ENCODE peak calls at places on chromosomes 11 and 22, in eight cellular contexts. One of them, this sample, is unnamed.
A peak's percentile ranks its signal among the peaks of the same experiment; 100 is the strongest.

GRCh38 chr11:62108017-62108750 is 15.6 kb upstream of the INCENP start:
- DNase-seq in activated CD4-positive, alpha-beta T cell treated with anti-CD3 and anti-CD28 coated beads, Interleukin-2, amount 10 ng/mL, durations not matched to agents 7 days and 5 days: peak; percentile 66
- DNase-seq in EL: peak; percentile 64
- DNase-seq in prostate gland: peak; percentile 49
- DNase-seq in amygdala: no peak
- DNase-seq in AG20443: peak; percentile 51
- DNase-seq in GM20000: peak; percentile 63
- DNase-seq in astrocyte of the spinal cord: peak; percentile 74
- DNase-seq in this sample: peak; percentile 57

GRCh38 chr11:73577496-73577917 is 20.4 kb downstream of the FAM168A start:
- DNase-seq in AG20443: peak; percentile 39
- DNase-seq in astrocyte of the spinal cord: peak; percentile 60
- DNase-seq in prostate gland: no peak
- DNase-seq in activated CD4-positive, alpha-beta T cell treated with anti-CD3 and anti-CD28 coated beads, Interleukin-2, amount 10 ng/mL, durations not matched to agents 7 days and 5 days: peak; percentile 16
- DNase-seq in GM20000: peak; percentile 58
- DNase-seq in amygdala: no peak
- DNase-seq in EL: peak; percentile 67
- DNase-seq in this sample: no peak

GRCh38 chr11:96486890-96487633 is 97.2 kb downstream of the JRKL start:
- DNase-seq in activated CD4-positive, alpha-beta T cell treated with anti-CD3 and anti-CD28 coated beads, Interleukin-2, amount 10 ng/mL, durations not matched to agents 7 days and 5 days: no peak
- DNase-seq in astrocyte of the spinal cord: peak; percentile 58
- DNase-seq in prostate gland: peak; percentile 12
- DNase-seq in EL: peak; percentile 40
- DNase-seq in GM20000: no peak
- DNase-seq in AG20443: no peak
- DNase-seq in amygdala: no peak
- DNase-seq in this sample: no peak

GRCh38 chr22:33519974-33520903 is 400.0 kb downstream of the LARGE1 start:
- DNase-seq in GM20000: no peak
- DNase-seq in prostate gland: no peak
- DNase-seq in AG20443: no peak
- DNase-seq in EL: no peak
- DNase-seq in astrocyte of the spinal cord: no peak
- DNase-seq in activated CD4-positive, alpha-beta T cell treated with anti-CD3 and anti-CD28 coated beads, Interleukin-2, amount 10 ng/mL, durations not matched to agents 7 days and 5 days: no peak
- DNase-seq in amygdala: no peak
- DNase-seq in this sample: no peak

GRCh38 chr11:125373426-125374391 is 122.4 kb downstream of the FEZ1 start:
- DNase-seq in prostate gland: no peak
- DNase-seq in EL: no peak
- DNase-seq in AG20443: no peak
- DNase-seq in amygdala: no peak
- DNase-seq in astrocyte of the spinal cord: no peak
- DNase-seq in GM20000: no peak
- DNase-seq in activated CD4-positive, alpha-beta T cell treated with anti-CD3 and anti-CD28 coated beads, Interleukin-2, amount 10 ng/mL, durations not matched to agents 7 days and 5 days: no peak
- DNase-seq in this sample: no peak

GRCh38 chr11:77127969-77128691 is at the start of gene MYO7A:
- DNase-seq in activated CD4-positive, alpha-beta T cell treated with anti-CD3 and anti-CD28 coated beads, Interleukin-2, amount 10 ng/mL, durations not matched to agents 7 days and 5 days: no peak
- DNase-seq in prostate gland: no peak
- DNase-seq in GM20000: no peak
- DNase-seq in AG20443: peak; percentile 43
- DNase-seq in EL: peak; percentile 46
- DNase-seq in astrocyte of the spinal cord: no peak
- DNase-seq in amygdala: peak; percentile 58
- DNase-seq in this sample: no peak

GRCh38 chr11:16266021-16266420 is 90.3 kb downstream of the SOX6 start:
- DNase-seq in activated CD4-positive, alpha-beta T cell treated with anti-CD3 and anti-CD28 coated beads, Interleukin-2, amount 10 ng/mL, durations not matched to agents 7 days and 5 days: no peak
- DNase-seq in AG20443: no peak
- DNase-seq in GM20000: no peak
- DNase-seq in astrocyte of the spinal cord: no peak
- DNase-seq in EL: no peak
- DNase-seq in prostate gland: no peak
- DNase-seq in amygdala: no peak
- DNase-seq in this sample: no peak

GRCh38 chr11:42778193-42778592 is 533.6 kb upstream of the API5 start:
- DNase-seq in EL: no peak
- DNase-seq in GM20000: no peak
- DNase-seq in AG20443: no peak
- DNase-seq in activated CD4-positive, alpha-beta T cell treated with anti-CD3 and anti-CD28 coated beads, Interleukin-2, amount 10 ng/mL, durations not matched to agents 7 days and 5 days: no peak
- DNase-seq in astrocyte of the spinal cord: no peak
- DNase-seq in prostate gland: no peak
- DNase-seq in amygdala: no peak
- DNase-seq in this sample: no peak

GRCh38 chr11:16801288-16801980 is 63.0 kb downstream of the C11orf58 start:
- DNase-seq in EL: no peak
- DNase-seq in astrocyte of the spinal cord: no peak
- DNase-seq in activated CD4-positive, alpha-beta T cell treated with anti-CD3 and anti-CD28 coated beads, Interleukin-2, amount 10 ng/mL, durations not matched to agents 7 days and 5 days: no peak
- DNase-seq in amygdala: no peak
- DNase-seq in GM20000: no peak
- DNase-seq in prostate gland: no peak
- DNase-seq in AG20443: no peak
- DNase-seq in this sample: no peak

GRCh38 chr22:19900707-19901436 is 40.7 kb upstream of the COMT start:
- DNase-seq in amygdala: no peak
- DNase-seq in activated CD4-positive, alpha-beta T cell treated with anti-CD3 and anti-CD28 coated beads, Interleukin-2, amount 10 ng/mL, durations not matched to agents 7 days and 5 days: no peak
- DNase-seq in prostate gland: no peak
- DNase-seq in EL: no peak
- DNase-seq in AG20443: no peak
- DNase-seq in GM20000: no peak
- DNase-seq in astrocyte of the spinal cord: no peak
- DNase-seq in this sample: no peak

GRCh38 chr11:35011389-35011788 is 95.0 kb downstream of the PDHX start:
- DNase-seq in activated CD4-positive, alpha-beta T cell treated with anti-CD3 and anti-CD28 coated beads, Interleukin-2, amount 10 ng/mL, durations not matched to agents 7 days and 5 days: no peak
- DNase-seq in astrocyte of the spinal cord: peak; percentile 36
- DNase-seq in prostate gland: no peak
- DNase-seq in AG20443: peak; percentile 47
- DNase-seq in EL: peak; percentile 28
- DNase-seq in GM20000: no peak
- DNase-seq in amygdala: no peak
- DNase-seq in this sample: no peak

GRCh38 chr11:119479685-119480275 is 56.8 kb upstream of the THY1 start:
- DNase-seq in amygdala: no peak
- DNase-seq in EL: peak; percentile 66
- DNase-seq in prostate gland: no peak
- DNase-seq in AG20443: peak; percentile 56
- DNase-seq in GM20000: no peak
- DNase-seq in activated CD4-positive, alpha-beta T cell treated with anti-CD3 and anti-CD28 coated beads, Interleukin-2, amount 10 ng/mL, durations not matched to agents 7 days and 5 days: no peak
- DNase-seq in astrocyte of the spinal cord: peak; percentile 26
- DNase-seq in this sample: no peak

GRCh38 chr11:111454561-111455192 is 57.5 kb downstream of the BTG4 start:
- DNase-seq in prostate gland: peak; percentile 49
- DNase-seq in astrocyte of the spinal cord: peak; percentile 60
- DNase-seq in GM20000: peak; percentile 61
- DNase-seq in EL: peak; percentile 67
- DNase-seq in AG20443: peak; percentile 91
- DNase-seq in activated CD4-positive, alpha-beta T cell treated with anti-CD3 and anti-CD28 coated beads, Interleukin-2, amount 10 ng/mL, durations not matched to agents 7 days and 5 days: peak; percentile 58
- DNase-seq in amygdala: peak; percentile 62
- DNase-seq in this sample: peak; percentile 22

GRCh38 chr22:25167082-25167481 is 32.6 kb upstream of the CRYBB3 start:
- DNase-seq in AG20443: no peak
- DNase-seq in GM20000: no peak
- DNase-seq in amygdala: no peak
- DNase-seq in activated CD4-positive, alpha-beta T cell treated with anti-CD3 and anti-CD28 coated beads, Interleukin-2, amount 10 ng/mL, durations not matched to agents 7 days and 5 days: no peak
- DNase-seq in prostate gland: no peak
- DNase-seq in astrocyte of the spinal cord: no peak
- DNase-seq in EL: peak; percentile 8
- DNase-seq in this sample: no peak

GRCh38 chr11:104096900-104097299 is 60.5 kb downstream of the DDI1 start:
- DNase-seq in amygdala: no peak
- DNase-seq in EL: no peak
- DNase-seq in prostate gland: no peak
- DNase-seq in GM20000: no peak
- DNase-seq in activated CD4-positive, alpha-beta T cell treated with anti-CD3 and anti-CD28 coated beads, Interleukin-2, amount 10 ng/mL, durations not matched to agents 7 days and 5 days: no peak
- DNase-seq in astrocyte of the spinal cord: no peak
- DNase-seq in AG20443: no peak
- DNase-seq in this sample: no peak

GRCh38 chr11:9313648-9314290 is 624 bp downstream of the TMEM41B start:
- DNase-seq in activated CD4-positive, alpha-beta T cell treated with anti-CD3 and anti-CD28 coated beads, Interleukin-2, amount 10 ng/mL, durations not matched to agents 7 days and 5 days: peak; percentile 28
- DNase-seq in GM20000: peak; percentile 45
- DNase-seq in AG20443: peak; percentile 40
- DNase-seq in EL: peak; percentile 37
- DNase-seq in astrocyte of the spinal cord: peak; percentile 18
- DNase-seq in amygdala: no peak
- DNase-seq in prostate gland: peak; percentile 8
- DNase-seq in this sample: no peak

GRCh38 chr22:44281706-44282637 is 30.8 kb downstream of the SHISAL1 start:
- DNase-seq in amygdala: no peak
- DNase-seq in activated CD4-positive, alpha-beta T cell treated with anti-CD3 and anti-CD28 coated beads, Interleukin-2, amount 10 ng/mL, durations not matched to agents 7 days and 5 days: no peak
- DNase-seq in GM20000: no peak
- DNase-seq in prostate gland: no peak
- DNase-seq in EL: no peak
- DNase-seq in astrocyte of the spinal cord: no peak
- DNase-seq in AG20443: no peak
- DNase-seq in this sample: no peak

GRCh38 chr11:1102996-1103395 is 28.3 kb downstream of the MUC2 start:
- DNase-seq in GM20000: no peak
- DNase-seq in astrocyte of the spinal cord: no peak
- DNase-seq in prostate gland: no peak
- DNase-seq in amygdala: no peak
- DNase-seq in EL: no peak
- DNase-seq in AG20443: no peak
- DNase-seq in activated CD4-positive, alpha-beta T cell treated with anti-CD3 and anti-CD28 coated beads, Interleukin-2, amount 10 ng/mL, durations not matched to agents 7 days and 5 days: no peak
- DNase-seq in this sample: no peak

GRCh38 chr11:32312865-32313403 is 122.4 kb downstream of the WT1 start:
- DNase-seq in prostate gland: no peak
- DNase-seq in GM20000: peak; percentile 43
- DNase-seq in EL: peak; percentile 63
- DNase-seq in astrocyte of the spinal cord: peak; percentile 50
- DNase-seq in amygdala: no peak
- DNase-seq in AG20443: peak; percentile 84
- DNase-seq in activated CD4-positive, alpha-beta T cell treated with anti-CD3 and anti-CD28 coated beads, Interleukin-2, amount 10 ng/mL, durations not matched to agents 7 days and 5 days: peak; percentile 14
- DNase-seq in this sample: no peak

GRCh38 chr22:26292667-26292995 is 123.4 kb downstream of the SEZ6L start:
- DNase-seq in AG20443: no peak
- DNase-seq in activated CD4-positive, alpha-beta T cell treated with anti-CD3 and anti-CD28 coated beads, Interleukin-2, amount 10 ng/mL, durations not matched to agents 7 days and 5 days: no peak
- DNase-seq in prostate gland: no peak
- DNase-seq in GM20000: no peak
- DNase-seq in amygdala: no peak
- DNase-seq in astrocyte of the spinal cord: no peak
- DNase-seq in EL: no peak
- DNase-seq in this sample: no peak

This sample was measured in NCI-H446 treated with DMSO at 0.1 percent for 48 hours.